ENCODE peak calls at places on chromosomes 6 and 20, in six cellular contexts. R, F, B, S, E and A are unnamed samples.
A peak's percentile ranks its signal among the peaks of the same experiment; 100 is the strongest.

GRCh38 chr6:111841822-111842221 is 31.4 kb downstream of the FYN start:
- DNase-seq in S (peak; percentile 65), R (no peak), E (peak; percentile 44), F (no peak), B (peak; percentile 83), A (no peak)

GRCh38 chr6:163994566-163994965 is 580.0 kb downstream of the QKI start:
- DNase-seq in R (no peak), F (no peak), S (no peak), B (no peak), E (no peak), A (no peak)

GRCh38 chr20:50526403-50526989 is 16.3 kb downstream of the PTPN1 start:
- DNase-seq in S (peak; percentile 61), E (no peak), B (no peak), R (no peak), F (no peak), A (no peak)

GRCh38 chr6:149210376-149210775 is 107.1 kb upstream of the TAB2 start:
- DNase-seq in S (peak; percentile 69), E (no peak), F (no peak), R (no peak), B (no peak), A (no peak)

GRCh38 chr6:88349511-88349910 is 183.4 kb upstream of the CNR1 start:
- DNase-seq in S (no peak), E (no peak), B (no peak), F (no peak), R (no peak), A (no peak)

GRCh38 chr20:31824554-31825313 is 5.6 kb downstream of the MYLK2 start:
- DNase-seq in R (no peak), B (no peak), E (no peak), F (no peak), S (no peak), A (no peak)

GRCh38 chr6:107491059-107491609 is 1.2 kb downstream of the SOBP start:
- DNase-seq in S (peak; percentile 56), R (peak; percentile 3), B (peak; percentile 51), F (peak; percentile 65), E (peak; percentile 32), A (peak; percentile 78)

GRCh38 chr6:56802570-56802969 is 152.3 kb upstream of the BEND6 start:
- DNase-seq in E (peak; percentile 22), B (no peak), S (peak; percentile 84), R (peak; percentile 56), F (no peak), A (no peak)

GRCh38 chr20:62381202-62381797 is 5.6 kb upstream of the RPS21 start:
- DNase-seq in B (no peak), F (no peak), R (peak; percentile 83), E (no peak), S (no peak), A (no peak)

GRCh38 chr20:61797200-61797599 is 268.5 kb downstream of the TAF4 start:
- DNase-seq in R (no peak), E (no peak), S (no peak), B (no peak), F (no peak), A (no peak)

GRCh38 chr6:144151010-144151727 is 852 bp downstream of the STX11 start:
- DNase-seq in S (peak; percentile 12), E (peak; percentile 30), F (no peak), B (peak; percentile 60), R (peak; percentile 3), A (no peak)

GRCh38 chr6:137107767-137108105 is 63.0 kb upstream of the IL20RA start:
- DNase-seq in B (no peak), F (no peak), R (no peak), S (no peak), E (no peak), A (no peak)

GRCh38 chr6:99348823-99349619 is 453 bp downstream of the FAXC start:
- DNase-seq in R (no peak), F (no peak), S (no peak), E (no peak), B (no peak), A (peak; percentile 11)

DNA sequence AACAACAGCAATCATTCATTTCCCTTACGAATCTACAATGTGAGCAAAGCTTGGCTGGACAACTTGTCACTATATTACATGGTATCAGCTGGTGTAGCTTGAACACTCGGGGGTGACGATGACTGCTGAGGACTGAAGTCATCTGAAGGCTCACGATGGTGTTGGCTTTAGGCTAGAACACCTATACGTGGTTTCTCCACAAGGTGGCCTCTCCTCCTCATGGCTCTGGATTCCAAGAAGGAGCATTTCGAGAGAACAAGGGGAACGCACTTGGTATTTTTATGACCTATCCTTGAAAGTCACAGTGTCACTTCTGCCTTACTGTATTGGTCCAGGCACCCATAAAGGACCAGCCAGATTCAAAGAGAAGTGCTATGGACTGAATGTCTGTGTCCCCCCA is 37.5 kb upstream of the ADGRF1 start:
- DNase-seq in R (peak; percentile 18), B (no peak), E (no peak), S (no peak), F (no peak), A (no peak)
- TF ChIP-seq CTCF in R (no peak), B (no peak), E (no peak), S (peak; percentile 4), F (no peak), A (no peak)

GRCh38 chr6:2594868-2595267 is 155.9 kb downstream of the MYLK4 start:
- DNase-seq in E (no peak), B (no peak), F (no peak), R (no peak), S (no peak), A (no peak)
- TF ChIP-seq CTCF in E (no peak), B (no peak), F (no peak), R (no peak), S (no peak), A (no peak)

GRCh38 chr6:70957284-70957617 is 391 bp upstream of the B3GAT2 start:
- DNase-seq in S (peak; percentile 4), E (no peak), F (no peak), B (no peak), R (no peak), A (no peak)
- TF ChIP-seq CTCF in S (no peak), E (no peak), F (no peak), B (no peak), R (no peak), A (no peak)

GRCh38 chr20:35511814-35512420 is 17.5 kb downstream of the C20orf173 start:
- DNase-seq in S (peak; percentile 67), B (no peak), F (no peak), R (peak; percentile 58), E (peak; percentile 30), A (no peak)
- TF ChIP-seq CTCF in S (peak; percentile 81), B (no peak), F (no peak), R (peak; percentile 62), E (peak; percentile 43), A (peak; percentile 33)

GRCh38 chr6:122789078-122789861 is at the start of gene SMPDL3A:
- DNase-seq in E (peak; percentile 88), B (peak; percentile 86), F (peak; percentile 84), S (peak; percentile 96), R (peak; percentile 73), A (peak; percentile 74)

GRCh38 chr6:122788663-122789062 is 395 bp upstream of the SMPDL3A start:
- DNase-seq in F (no peak), E (no peak), B (no peak), R (no peak), S (no peak), A (no peak)

GRCh38 chr6:122792796-122793195 is 3.7 kb downstream of the SMPDL3A start:
- DNase-seq in B (no peak), F (no peak), R (no peak), S (no peak), E (no peak), A (no peak)

GRCh38 chr6:122789862-122790739 is 1.0 kb downstream of the SMPDL3A start:
- DNase-seq in S (peak; percentile 38), B (no peak), F (no peak), R (no peak), E (peak; percentile 44), A (no peak)

DNA sequence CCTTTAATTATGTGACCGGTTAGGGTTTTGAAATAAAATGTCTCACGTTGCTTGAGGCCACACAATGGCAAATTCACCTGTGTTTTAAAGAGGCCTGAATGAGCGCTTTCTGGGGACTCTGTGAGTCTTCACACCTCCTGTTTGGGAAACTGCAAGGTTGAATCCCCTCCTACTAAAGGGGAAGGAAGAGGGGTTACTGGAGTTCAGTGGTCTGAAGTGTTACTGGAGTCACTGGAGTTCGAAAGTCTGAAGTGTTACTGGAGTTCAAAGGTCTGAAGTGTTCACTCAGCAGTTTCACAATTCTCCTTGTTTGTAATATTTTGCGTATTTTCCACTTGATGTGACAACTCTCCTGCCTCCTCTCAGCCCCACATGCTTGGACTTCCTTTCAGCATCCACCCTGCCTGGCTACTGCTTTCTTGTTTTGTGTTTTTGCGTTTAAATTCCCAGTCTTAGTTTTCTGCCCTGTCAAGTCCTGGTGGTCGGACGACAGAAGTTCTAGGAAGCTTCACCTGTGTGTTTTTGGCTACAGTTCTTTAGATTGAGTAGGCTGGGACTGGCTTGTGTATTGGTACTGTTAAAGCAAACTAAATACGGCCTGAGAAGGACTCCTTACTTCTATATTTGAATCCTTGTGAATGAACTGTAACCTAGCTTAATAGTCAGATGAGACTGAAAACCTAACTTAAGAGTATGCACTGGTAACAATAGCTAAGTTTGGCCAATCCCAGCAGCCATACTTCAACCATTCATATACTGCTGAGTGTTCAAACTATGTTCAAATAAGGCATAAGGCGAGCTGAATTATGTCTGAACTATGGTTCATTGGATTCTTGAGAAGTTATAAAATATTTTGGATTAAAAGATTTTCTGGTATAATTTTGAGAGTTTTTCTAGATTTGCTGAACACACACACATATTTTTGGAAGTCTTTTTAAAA is 2.0 kb downstream of the SMPDL3A start:
- DNase-seq in B (no peak), S (peak; percentile 68), R (no peak), F (no peak), E (peak; percentile 40), A (no peak)
- TF ChIP-seq CTCF in B (no peak), S (no peak), R (no peak), F (no peak), E (no peak), A (no peak)

GRCh38 chr20:51943761-51944160 is 141.4 kb upstream of the SALL4 start:
- DNase-seq in F (no peak), R (no peak), B (no peak), S (no peak), E (no peak), A (no peak)

GRCh38 chr20:51946581-51946980 is 144.3 kb upstream of the SALL4 start:
- DNase-seq in B (no peak), F (no peak), S (peak; percentile 40), E (no peak), R (no peak), A (no peak)

GRCh38 chr20:51945177-51945576 is 142.9 kb upstream of the SALL4 start:
- DNase-seq in B (no peak), R (no peak), E (no peak), S (no peak), F (no peak), A (no peak)

GRCh38 chr20:51941503-51941902 is 139.2 kb upstream of the SALL4 start:
- DNase-seq in S (no peak), B (no peak), E (no peak), R (no peak), F (no peak), A (no peak)

GRCh38 chr20:51945881-51946280 is 143.6 kb upstream of the SALL4 start:
- DNase-seq in F (no peak), B (no peak), S (no peak), E (no peak), R (no peak), A (no peak)
- TF ChIP-seq CTCF in F (no peak), B (no peak), S (no peak), E (no peak), R (no peak), A (no peak)